ENCODE peak calls at places on chromosomes 11 and 22, in ten cellular contexts. S is activated CD4-positive, CD25-positive, alpha-beta regulatory T cell treated with anti-CD3 and anti-CD28 coated beads, Interleukin-2, amount 50 U/mL, for 16 hours; A is left lung; Z is T-helper 2 cell; P is left ventricle myocardium superior; N is NCI-H1694; G is activated CD4-positive, alpha-beta T cell treated with anti-CD3 and anti-CD28 coated beads, Interleukin-2, amount 50 U/mL, for 24 hours; H is T follicular helper cell; E is ELR; Y is body of pancreas. U is an unnamed sample.

GRCh38 chr22:48753381-48753730 is 1074.3 kb downstream of the BRD1 start:
- DNase-seq in S (no peak), E (no peak), G (no peak), N (no peak), A (no peak), H (no peak), P (no peak), Y (no peak), Z (no peak), U (no peak)

GRCh38 chr11:126162286-126163030 is 49.0 kb downstream of the RPUSD4 start:
- DNase-seq in A (no peak), Z (no peak), N (no peak), H (no peak), E (no peak), P (no peak), Y (no peak), G (no peak), S (no peak), U (no peak)

GRCh38 chr11:12199231-12199948 is 89.0 kb downstream of the MICAL2 start:
- DNase-seq in P (no peak), Z (no peak), H (no peak), G (no peak), E (no peak), A (no peak), S (no peak), Y (peak), N (no peak), U (no peak)

GRCh38 chr22:28329582-28330073 is 350.0 kb downstream of the TTC28 start:
- DNase-seq in N (no peak), Z (no peak), S (no peak), Y (no peak), E (peak), G (no peak), P (no peak), A (no peak), H (no peak), U (no peak)

GRCh38 chr11:111733655-111734088 is 32.5 kb downstream of the PPP2R1B start:
- DNase-seq in G (no peak), N (no peak), H (no peak), P (peak), Z (no peak), S (no peak), Y (no peak), A (no peak), E (no peak), U (no peak)

GRCh38 chr11:64060861-64061444 is 25.2 kb downstream of the FLRT1 start:
- DNase-seq in E (peak), G (peak), Y (peak), Z (peak), S (no peak), H (peak), N (peak), A (peak), P (peak), U (no peak)

GRCh38 chr11:120867024-120867423 is 156.9 kb upstream of the TBCEL start:
- DNase-seq in Z (no peak), G (no peak), N (no peak), P (no peak), Y (no peak), S (no peak), E (no peak), A (no peak), H (no peak), U (no peak)

GRCh38 chr11:11407065-11407737 is 54.2 kb upstream of the CSNK2A3 start:
- DNase-seq in Z (no peak), H (no peak), N (no peak), S (no peak), A (no peak), Y (no peak), P (peak), G (no peak), E (no peak), U (no peak)

GRCh38 chr11:44955019-44955738 is 4.5 kb upstream of the TP53I11 start:
- DNase-seq in N (no peak), Z (no peak), Y (no peak), E (peak), A (peak), P (peak), S (no peak), H (no peak), G (no peak), U (no peak)

GRCh38 chr11:123260511-123261211 is 65.6 kb upstream of the CLMP start:
- DNase-seq in S (no peak), Z (no peak), H (no peak), E (peak), P (no peak), Y (no peak), G (no peak), A (no peak), N (no peak), U (no peak)

GRCh38 chr22:39313258-39314001 is 6.0 kb downstream of the RPL3 start:
- DNase-seq in N (no peak), A (no peak), E (no peak), Z (no peak), S (no peak), G (no peak), H (no peak), P (no peak), Y (no peak), U (no peak)

GRCh38 chr11:110297082-110297725 is 790 bp upstream of the RDX start:
- DNase-seq in H (no peak), A (no peak), P (no peak), Z (no peak), Y (no peak), E (peak), N (no peak), G (no peak), S (no peak), U (no peak)

GRCh38 chr22:42169055-42169469 is 38.5 kb upstream of the CYP2D6 start:
- DNase-seq in N (peak), A (no peak), Z (peak), E (peak), P (peak), G (peak), H (peak), Y (peak), S (peak), U (no peak)

GRCh38 chr11:7896026-7896785 is 34.9 kb downstream of the OR10A6 start:
- DNase-seq in Z (no peak), P (no peak), H (no peak), G (no peak), Y (peak), S (no peak), A (no peak), E (no peak), N (no peak), U (no peak)

GRCh38 chr11:122214080-122214479 is 98.1 kb upstream of the BLID start:
- DNase-seq in H (no peak), N (no peak), S (no peak), A (no peak), Y (no peak), P (no peak), Z (no peak), G (no peak), E (no peak), U (no peak)

GRCh38 chr22:22048318-22048942 is 65.8 kb upstream of the TOP3B start:
- DNase-seq in G (no peak), N (no peak), Y (no peak), P (no peak), H (no peak), S (no peak), E (no peak), Z (no peak), A (no peak), U (no peak)

GRCh38 chr11:134512061-134512460 is 100.0 kb upstream of the B3GAT1 start:
- DNase-seq in H (no peak), Y (no peak), N (no peak), A (peak), E (no peak), Z (no peak), P (no peak), S (no peak), G (no peak), U (no peak)

U was measured in suprapubic skin.